ENCODE peak calls at places on chromosomes 5 and 9, in four cellular contexts. One of them, this sample, is unnamed.
A peak's percentile ranks its signal among the peaks of the same experiment; 100 is the strongest.

GRCh38 chr5:172703952-172704351 is 62.9 kb downstream of the NEURL1B start:
- DNase-seq in psoas muscle: no peak
- DNase-seq in astrocyte of the cerebellum: no peak
- DNase-seq in neuronal stem cell: no peak
- DNase-seq in this sample: no peak

GRCh38 chr5:11573140-11573800 is 331.0 kb downstream of the CTNND2 start:
- DNase-seq in psoas muscle: no peak
- DNase-seq in astrocyte of the cerebellum: no peak
- DNase-seq in neuronal stem cell: no peak
- DNase-seq in this sample: no peak

GRCh38 chr9:136268318-136268717 is 22.7 kb upstream of the QSOX2 start:
- DNase-seq in psoas muscle: no peak
- DNase-seq in astrocyte of the cerebellum: no peak
- DNase-seq in neuronal stem cell: peak; percentile 46
- DNase-seq in this sample: no peak

GRCh38 chr5:67908145-67908765 is 307.3 kb upstream of the PIK3R1 start:
- DNase-seq in psoas muscle: no peak
- DNase-seq in astrocyte of the cerebellum: no peak
- DNase-seq in neuronal stem cell: no peak
- DNase-seq in this sample: no peak

GRCh38 chr9:6502399-6502798 is 89.4 kb downstream of the UHRF2 start:
- DNase-seq in psoas muscle: no peak
- DNase-seq in astrocyte of the cerebellum: no peak
- DNase-seq in neuronal stem cell: no peak
- DNase-seq in this sample: no peak

GRCh38 chr5:87155076-87155475 is 112.6 kb upstream of the RASA1 start:
- DNase-seq in psoas muscle: no peak
- DNase-seq in astrocyte of the cerebellum: no peak
- DNase-seq in neuronal stem cell: no peak
- DNase-seq in this sample: no peak

GRCh38 chr9:137705443-137705863 is 86.6 kb downstream of the EHMT1 start:
- DNase-seq in psoas muscle: no peak
- DNase-seq in astrocyte of the cerebellum: no peak
- DNase-seq in neuronal stem cell: no peak
- DNase-seq in this sample: no peak

GRCh38 chr5:32503261-32503660 is 58.7 kb upstream of the ZFR start:
- DNase-seq in psoas muscle: no peak
- DNase-seq in astrocyte of the cerebellum: no peak
- DNase-seq in neuronal stem cell: no peak
- DNase-seq in this sample: peak; percentile 49

GRCh38 chr5:154857091-154857533 is 1.3 kb upstream of the CNOT8 start:
- DNase-seq in psoas muscle: peak; percentile 86
- DNase-seq in astrocyte of the cerebellum: no peak
- DNase-seq in neuronal stem cell: no peak
- DNase-seq in this sample: no peak

GRCh38 chr9:19470981-19471650 is 62.3 kb downstream of the ACER2 start:
- DNase-seq in psoas muscle: no peak
- DNase-seq in astrocyte of the cerebellum: no peak
- DNase-seq in neuronal stem cell: no peak
- DNase-seq in this sample: no peak

GRCh38 chr9:4992872-4993271 is 7.8 kb downstream of the JAK2 start:
- DNase-seq in psoas muscle: no peak
- DNase-seq in astrocyte of the cerebellum: no peak
- DNase-seq in neuronal stem cell: no peak
- DNase-seq in this sample: no peak

GRCh38 chr9:36396985-36397384 is 3.1 kb downstream of the RNF38 start:
- DNase-seq in psoas muscle: no peak
- DNase-seq in astrocyte of the cerebellum: no peak
- DNase-seq in neuronal stem cell: no peak
- DNase-seq in this sample: no peak

GRCh38 chr5:88602584-88602983 is 280.4 kb downstream of the MEF2C start:
- DNase-seq in psoas muscle: no peak
- DNase-seq in astrocyte of the cerebellum: no peak
- DNase-seq in neuronal stem cell: no peak
- DNase-seq in this sample: no peak

GRCh38 chr5:76972670-76973069 is 19.8 kb downstream of the CRHBP start:
- DNase-seq in psoas muscle: no peak
- DNase-seq in astrocyte of the cerebellum: no peak
- DNase-seq in neuronal stem cell: no peak
- DNase-seq in this sample: no peak

GRCh38 chr5:178116406-178116885 is 3.1 kb downstream of the N4BP3 start:
- DNase-seq in psoas muscle: no peak
- DNase-seq in astrocyte of the cerebellum: no peak
- DNase-seq in neuronal stem cell: no peak
- DNase-seq in this sample: no peak

GRCh38 chr9:37437010-37437409 is 14.5 kb downstream of the GRHPR start:
- DNase-seq in psoas muscle: no peak
- DNase-seq in astrocyte of the cerebellum: no peak
- DNase-seq in neuronal stem cell: no peak
- DNase-seq in this sample: no peak

GRCh38 chr9:124594215-124594614 is 87.0 kb upstream of the NR5A1 start:
- DNase-seq in psoas muscle: no peak
- DNase-seq in astrocyte of the cerebellum: no peak
- DNase-seq in neuronal stem cell: no peak
- DNase-seq in this sample: no peak

GRCh38 chr9:68981825-68982224 is 32.1 kb downstream of the PRKACG start:
- DNase-seq in psoas muscle: no peak
- DNase-seq in astrocyte of the cerebellum: no peak
- DNase-seq in neuronal stem cell: no peak
- DNase-seq in this sample: no peak

GRCh38 chr9:116395409-116396037 is 241.9 kb downstream of the PAPPA start:
- DNase-seq in psoas muscle: no peak
- DNase-seq in astrocyte of the cerebellum: no peak
- DNase-seq in neuronal stem cell: no peak
- DNase-seq in this sample: no peak

GRCh38 chr9:116156621-116157314 is 3.2 kb downstream of the PAPPA start:
- DNase-seq in psoas muscle: peak; percentile 64
- DNase-seq in astrocyte of the cerebellum: no peak
- DNase-seq in neuronal stem cell: peak; percentile 42
- DNase-seq in this sample: peak; percentile 72

GRCh38 chr9:99970481-99970880 is 64.0 kb downstream of the STX17 start:
- DNase-seq in psoas muscle: no peak
- DNase-seq in astrocyte of the cerebellum: no peak
- DNase-seq in neuronal stem cell: no peak
- DNase-seq in this sample: no peak

GRCh38 chr5:127358274-127358673 is 67.7 kb downstream of the MEGF10 start:
- DNase-seq in psoas muscle: no peak
- DNase-seq in astrocyte of the cerebellum: no peak
- DNase-seq in neuronal stem cell: no peak
- DNase-seq in this sample: peak; percentile 45

GRCh38 chr9:134066923-134067851 is 639 bp downstream of the BRD3 start:
- DNase-seq in psoas muscle: peak; percentile 32
- DNase-seq in astrocyte of the cerebellum: no peak
- DNase-seq in neuronal stem cell: no peak
- DNase-seq in this sample: no peak

GRCh38 chr9:124551472-124552339 is 44.5 kb upstream of the NR5A1 start:
- DNase-seq in psoas muscle: no peak
- DNase-seq in astrocyte of the cerebellum: peak; percentile 51
- DNase-seq in neuronal stem cell: peak; percentile 35
- DNase-seq in this sample: peak; percentile 51

GRCh38 chr9:2622361-2623045 is 916 bp downstream of the VLDLR start:
- DNase-seq in psoas muscle: peak; percentile 38
- DNase-seq in astrocyte of the cerebellum: no peak
- DNase-seq in neuronal stem cell: peak; percentile 29
- DNase-seq in this sample: no peak

GRCh38 chr5:40033411-40033810 is 608.6 kb upstream of the DAB2 start:
- DNase-seq in psoas muscle: no peak
- DNase-seq in astrocyte of the cerebellum: no peak
- DNase-seq in neuronal stem cell: no peak
- DNase-seq in this sample: no peak

GRCh38 chr9:36967997-36968396 is 66.1 kb downstream of the PAX5 start:
- DNase-seq in psoas muscle: no peak
- DNase-seq in astrocyte of the cerebellum: no peak
- DNase-seq in neuronal stem cell: no peak
- DNase-seq in this sample: no peak

GRCh38 chr5:133353741-133354140 is 258.6 kb downstream of the FSTL4 start:
- DNase-seq in psoas muscle: no peak
- DNase-seq in astrocyte of the cerebellum: no peak
- DNase-seq in neuronal stem cell: peak; percentile 51
- DNase-seq in this sample: no peak

GRCh38 chr9:118522093-118523028 is 818.2 kb downstream of the TLR4 start:
- DNase-seq in psoas muscle: peak; percentile 24
- DNase-seq in astrocyte of the cerebellum: peak; percentile 60
- DNase-seq in neuronal stem cell: peak; percentile 68
- DNase-seq in this sample: peak; percentile 12

GRCh38 chr5:153222956-153223355 is 267.5 kb upstream of the GRIA1 start:
- DNase-seq in psoas muscle: no peak
- DNase-seq in astrocyte of the cerebellum: no peak
- DNase-seq in neuronal stem cell: no peak
- DNase-seq in this sample: peak; percentile 64

GRCh38 chr9:16001856-16002255 is 449.0 kb downstream of the CCDC171 start:
- DNase-seq in psoas muscle: no peak
- DNase-seq in astrocyte of the cerebellum: no peak
- DNase-seq in neuronal stem cell: no peak
- DNase-seq in this sample: no peak

GRCh38 chr5:157744055-157745011 is 821 bp downstream of the LSM11 start:
- DNase-seq in psoas muscle: no peak
- DNase-seq in astrocyte of the cerebellum: no peak
- DNase-seq in neuronal stem cell: no peak
- DNase-seq in this sample: no peak

GRCh38 chr9:130984476-130984875 is 24.5 kb upstream of the LAMC3 start:
- DNase-seq in psoas muscle: no peak
- DNase-seq in astrocyte of the cerebellum: no peak
- DNase-seq in neuronal stem cell: no peak
- DNase-seq in this sample: no peak

GRCh38 chr5:90020575-90021535 is 388.7 kb downstream of the CETN3 start:
- DNase-seq in psoas muscle: no peak
- DNase-seq in astrocyte of the cerebellum: peak; percentile 86
- DNase-seq in neuronal stem cell: no peak
- DNase-seq in this sample: peak; percentile 84

GRCh38 chr5:146794326-146795029 is 84.1 kb downstream of the PPP2R2B start:
- DNase-seq in psoas muscle: no peak
- DNase-seq in astrocyte of the cerebellum: no peak
- DNase-seq in neuronal stem cell: no peak
- DNase-seq in this sample: no peak

GRCh38 chr5:170302729-170303501 is 5.3 kb upstream of the LCP2 start:
- DNase-seq in psoas muscle: peak; percentile 62
- DNase-seq in astrocyte of the cerebellum: no peak
- DNase-seq in neuronal stem cell: no peak
- DNase-seq in this sample: no peak

DNA sequence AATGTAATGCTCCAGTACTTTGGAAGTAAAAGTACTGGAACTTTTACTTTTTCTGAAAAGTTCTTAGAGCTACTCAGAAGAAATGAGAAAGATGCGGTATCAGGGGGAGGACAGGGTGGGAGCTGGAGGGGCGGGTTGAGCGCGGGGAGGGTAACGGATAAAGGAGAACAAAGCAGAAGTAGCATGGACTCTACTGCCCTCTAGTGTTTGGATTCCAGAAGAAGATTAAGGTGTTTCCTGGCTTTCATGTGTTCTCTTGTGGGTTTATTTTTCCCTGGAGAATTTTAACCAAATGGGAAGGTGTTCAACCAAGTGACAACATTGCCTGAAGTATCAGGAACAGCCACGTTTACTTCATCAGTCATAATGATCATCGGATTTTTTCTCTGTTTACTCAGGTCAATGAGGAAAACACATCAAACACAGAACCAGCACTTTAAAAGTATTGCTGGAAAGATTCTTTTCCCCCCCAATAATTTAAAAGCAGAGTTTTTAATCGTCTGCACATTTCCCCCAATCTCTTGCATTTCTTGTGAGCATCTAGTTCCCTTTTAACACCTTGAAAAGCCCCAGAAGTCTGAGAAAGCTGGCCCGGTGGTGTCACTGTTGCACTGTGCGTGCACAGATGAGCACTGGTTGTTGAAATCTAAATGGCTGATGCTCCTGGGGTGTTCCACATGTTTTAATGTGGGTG is 190.6 kb downstream of the MPDZ start:
- DNase-seq in psoas muscle: no peak
- DNase-seq in astrocyte of the cerebellum: peak; percentile 42
- DNase-seq in neuronal stem cell: peak; percentile 59
- DNase-seq in this sample: no peak
- H3K4me3 ChIP-seq in psoas muscle: no peak overlapping the region
- H3K4me3 ChIP-seq in astrocyte of the cerebellum: no peak overlapping the region
- H3K4me3 ChIP-seq in neuronal stem cell: no peak overlapping the region
- H3K4me3 ChIP-seq in this sample: peak overlapping the region; percentile 21

GRCh38 chr5:141383345-141383744 is 803 bp downstream of the PCDHGA7 start:
- DNase-seq in psoas muscle: no peak
- DNase-seq in astrocyte of the cerebellum: no peak
- DNase-seq in neuronal stem cell: no peak
- DNase-seq in this sample: no peak
- H3K4me3 ChIP-seq in psoas muscle: peak overlapping the region; percentile 58
- H3K4me3 ChIP-seq in astrocyte of the cerebellum: peak overlapping the region; percentile 43
- H3K4me3 ChIP-seq in neuronal stem cell: no peak overlapping the region
- H3K4me3 ChIP-seq in this sample: peak overlapping the region; percentile 61

DNA sequence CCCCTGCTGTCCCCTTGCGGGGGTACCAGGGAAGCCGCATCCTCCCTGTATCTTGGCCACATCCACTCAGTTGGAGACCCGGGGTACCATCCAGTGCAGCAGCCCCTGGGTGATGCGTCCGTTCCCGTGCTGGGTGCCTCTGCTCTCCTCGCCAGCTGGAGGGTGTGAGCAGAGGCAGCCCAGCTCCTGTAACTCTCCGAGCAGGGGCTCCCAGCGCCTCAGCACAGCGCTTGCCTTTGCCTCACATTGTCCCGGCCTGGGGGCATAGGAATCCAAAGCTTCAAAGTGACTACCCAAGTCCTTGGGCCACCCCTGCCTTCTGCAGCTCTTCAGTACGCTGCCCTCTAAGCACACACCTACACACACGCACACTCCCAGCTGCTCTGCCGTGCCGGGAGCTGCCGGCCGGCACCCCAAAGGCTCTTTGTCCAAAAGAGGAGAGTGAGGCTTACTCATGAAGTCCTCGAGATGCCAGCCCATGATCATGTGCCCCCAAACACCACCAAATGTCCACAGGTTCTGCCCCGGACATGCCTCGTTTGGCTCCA is 733 bp downstream of the ANGPTL2 start:
- DNase-seq in psoas muscle: no peak
- DNase-seq in astrocyte of the cerebellum: no peak
- DNase-seq in neuronal stem cell: peak; percentile 43
- DNase-seq in this sample: no peak
- H3K4me3 ChIP-seq in psoas muscle: peak overlapping the region; percentile 91
- H3K4me3 ChIP-seq in astrocyte of the cerebellum: peak overlapping the region; percentile 56
- H3K4me3 ChIP-seq in neuronal stem cell: peak overlapping the region; percentile 79
- H3K4me3 ChIP-seq in this sample: peak overlapping the region; percentile 62

DNA sequence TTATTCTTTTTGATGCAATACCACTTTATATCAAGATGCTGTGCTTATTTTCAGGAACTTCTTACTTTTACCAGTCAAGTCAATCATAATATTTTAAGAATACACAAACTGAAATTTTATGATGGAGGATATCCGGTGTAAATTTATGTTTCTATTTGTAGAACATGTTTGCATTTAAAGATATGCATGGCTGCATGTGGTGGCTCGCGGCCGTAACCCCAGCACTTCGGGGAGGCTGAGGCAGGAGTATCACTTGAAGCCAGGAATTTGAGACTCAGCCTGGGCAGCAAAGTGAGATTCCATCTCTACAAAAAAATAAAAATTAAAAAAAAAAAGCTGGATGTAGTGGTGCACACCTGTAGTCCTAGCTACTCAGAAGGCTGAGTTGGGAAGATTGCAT is 73.5 kb upstream of the ALDH1A1 start:
- DNase-seq in psoas muscle: no peak
- DNase-seq in astrocyte of the cerebellum: no peak
- DNase-seq in neuronal stem cell: no peak
- DNase-seq in this sample: no peak
- H3K4me3 ChIP-seq in psoas muscle: no peak overlapping the region
- H3K4me3 ChIP-seq in astrocyte of the cerebellum: no peak overlapping the region
- H3K4me3 ChIP-seq in neuronal stem cell: no peak overlapping the region
- H3K4me3 ChIP-seq in this sample: no peak overlapping the region

This sample was measured in skeletal muscle cell.